ENCODE peak calls at places on chromosomes 5 and 9, in ten cellular contexts. L is epithelial cell of esophagus, V is lower leg skin, M is fibroblast of lung, C is foreskin fibroblast, E is OCI-LY7, W is dorsolateral prefrontal cortex, R is cardiac fibroblast, U is astrocyte, H is MM.1S. B is an unnamed sample.

GRCh38 chr5:137858223-137858916 is 9.3 kb upstream of the MYOT start:
- DNase-seq in L (peak), C (peak), H (peak), W (no peak), E (no peak), U (peak), M (peak), V (no peak), R (peak), B (no peak)

GRCh38 chr5:109365653-109366052 is 44.1 kb downstream of the PJA2 start:
- DNase-seq in M (peak), L (no peak), H (no peak), R (no peak), U (no peak), E (no peak), V (no peak), C (peak), W (no peak), B (no peak)

GRCh38 chr5:56326116-56326515 is 93.0 kb upstream of the ANKRD55 start:
- DNase-seq in H (no peak), C (no peak), U (no peak), M (no peak), R (no peak), V (no peak), E (no peak), W (no peak), L (no peak), B (no peak)

GRCh38 chr9:127884427-127884911 is 7.0 kb upstream of the AK1 start:
- DNase-seq in V (no peak), C (peak), L (no peak), U (no peak), H (no peak), W (no peak), R (no peak), E (no peak), M (no peak), B (no peak)

GRCh38 chr5:115774684-115775083 is 41.8 kb downstream of the CDO1 start:
- DNase-seq in U (no peak), L (no peak), R (no peak), V (peak), W (no peak), M (no peak), H (no peak), C (no peak), E (no peak), B (no peak)

GRCh38 chr5:88613051-88613450 is 269.9 kb downstream of the MEF2C start:
- DNase-seq in U (no peak), R (no peak), V (no peak), W (no peak), L (no peak), M (no peak), C (no peak), H (no peak), E (no peak), B (no peak)

GRCh38 chr5:127386557-127386956 is 96.0 kb downstream of the MEGF10 start:
- DNase-seq in H (no peak), L (peak), R (peak), E (no peak), C (peak), U (peak), W (no peak), V (no peak), M (peak), B (no peak)

GRCh38 chr9:77440057-77440456 is 208.1 kb downstream of the GNA14 start:
- DNase-seq in M (peak), E (no peak), L (no peak), U (peak), H (no peak), R (peak), W (no peak), C (peak), V (no peak), B (no peak)

GRCh38 chr5:176750144-176750543 is 60.2 kb upstream of the UNC5A start:
- DNase-seq in C (no peak), H (no peak), E (no peak), L (no peak), W (no peak), M (no peak), U (no peak), V (no peak), R (no peak), B (no peak)

GRCh38 chr9:33893861-33894260 is 76.9 kb downstream of the UBE2R2 start:
- DNase-seq in H (no peak), C (no peak), L (no peak), R (no peak), V (no peak), W (no peak), M (no peak), E (no peak), U (no peak), B (no peak)

GRCh38 chr9:136587145-136587943 is 41.5 kb upstream of the NOTCH1 start:
- DNase-seq in W (no peak), H (no peak), E (no peak), U (no peak), R (peak), L (no peak), C (peak), V (peak), M (peak), B (no peak)

GRCh38 chr9:14260101-14260500 is 53.8 kb downstream of the NFIB start:
- DNase-seq in U (no peak), L (peak), W (no peak), R (no peak), C (peak), V (no peak), M (peak), H (no peak), E (no peak), B (no peak)

GRCh38 chr5:116418016-116418415 is 156.6 kb downstream of the SEMA6A start:
- DNase-seq in L (no peak), W (no peak), U (no peak), V (no peak), M (no peak), R (no peak), C (no peak), E (no peak), H (no peak), B (no peak)

GRCh38 chr5:82419559-82420332 is 141.6 kb upstream of the RPS23 start:
- DNase-seq in R (no peak), W (no peak), M (no peak), U (no peak), C (no peak), V (no peak), H (no peak), E (no peak), L (no peak), B (no peak)

GRCh38 chr5:39427225-39427624 is 2.4 kb upstream of the DAB2 start:
- DNase-seq in L (no peak), W (no peak), C (peak), M (peak), H (no peak), R (peak), V (no peak), U (peak), E (no peak), B (no peak)

GRCh38 chr9:114046876-114047275 is 31.2 kb downstream of the AMBP start:
- DNase-seq in M (peak), W (no peak), R (peak), L (peak), C (peak), U (no peak), H (no peak), E (no peak), V (no peak), B (no peak)

GRCh38 chr9:127496974-127497373 is 45.7 kb downstream of the LRSAM1 start:
- DNase-seq in E (no peak), U (no peak), L (no peak), V (no peak), C (peak), H (no peak), W (no peak), R (no peak), M (no peak), B (no peak)

GRCh38 chr9:14347408-14348224 is 33.7 kb upstream of the NFIB start:
- DNase-seq in U (no peak), C (peak), W (peak), V (no peak), E (no peak), M (peak), L (peak), H (no peak), R (peak), B (no peak)

GRCh38 chr5:36398137-36398536 is 96.4 kb upstream of the RANBP3L start:
- DNase-seq in R (peak), W (no peak), H (no peak), E (peak), L (peak), C (peak), U (peak), V (no peak), M (peak), B (no peak)

GRCh38 chr5:2910401-2911175 is 159.1 kb upstream of the IRX2 start:
- DNase-seq in H (no peak), C (no peak), L (no peak), E (no peak), M (no peak), V (no peak), W (no peak), R (no peak), U (no peak), B (no peak)

GRCh38 chr5:41961736-41962135 is 36.7 kb downstream of the FBXO4 start:
- DNase-seq in V (no peak), M (no peak), L (no peak), E (no peak), R (no peak), H (no peak), U (no peak), C (no peak), W (no peak), B (no peak)

GRCh38 chr5:170523129-170523497 is 19.3 kb downstream of the KCNIP1 start:
- DNase-seq in M (no peak), E (no peak), H (no peak), V (no peak), R (peak), U (peak), C (no peak), W (peak), L (no peak), B (no peak)

GRCh38 chr5:105931782-105932489 is 1738.8 kb downstream of the EFNA5 start:
- DNase-seq in M (peak), C (peak), R (peak), W (no peak), L (no peak), H (no peak), U (peak), V (no peak), E (no peak), B (no peak)

DNA sequence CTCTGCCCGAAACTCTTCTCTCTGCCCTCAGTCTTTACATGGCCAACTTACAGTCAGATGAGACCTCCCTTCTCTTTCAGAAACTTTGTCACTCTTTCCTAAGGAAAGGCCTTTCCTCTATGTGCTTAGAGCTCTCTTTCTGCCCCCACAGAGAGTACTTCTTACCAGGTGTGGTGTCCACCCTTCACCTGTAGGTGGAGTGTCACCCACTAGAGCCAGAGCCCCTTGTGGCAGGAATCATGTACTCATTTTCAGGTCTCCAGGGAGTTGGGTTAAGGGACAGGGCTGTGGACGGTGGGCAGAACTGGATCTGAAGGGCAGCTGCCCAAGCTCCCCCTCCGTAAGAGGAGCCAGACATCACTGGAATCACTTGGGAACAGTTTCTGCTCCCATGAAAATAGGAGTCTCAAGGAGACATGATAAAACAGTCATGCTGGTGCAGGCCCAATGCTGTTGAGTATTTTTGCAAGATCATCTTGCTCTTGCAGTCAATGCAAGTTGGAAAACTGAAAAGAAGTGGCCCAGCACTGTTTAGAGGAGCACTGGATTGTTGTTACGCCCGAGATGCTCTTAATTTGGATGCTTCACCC is 436.7 kb downstream of the ZSWIM6 start:
- DNase-seq in V (no peak), C (peak), U (no peak), H (peak), R (no peak), L (peak), M (no peak), W (no peak), E (peak), B (no peak)
- TF ChIP-seq CTCF in V (no peak), C (peak), U (peak), H (peak), R (peak), L (peak), M (peak), W (no peak), E (peak), B (no peak)

GRCh38 chr5:31620071-31620470 is 18.9 kb upstream of the PDZD2 start:
- DNase-seq in R (no peak), E (no peak), C (no peak), M (no peak), W (no peak), H (no peak), U (no peak), L (no peak), V (no peak), B (no peak)

GRCh38 chr5:31617867-31618266 is 21.1 kb upstream of the PDZD2 start:
- DNase-seq in U (no peak), L (no peak), W (no peak), H (no peak), E (no peak), R (no peak), M (no peak), C (no peak), V (no peak), B (no peak)

GRCh38 chr5:31611002-31611401 is 27.9 kb upstream of the PDZD2 start:
- DNase-seq in U (no peak), M (no peak), V (no peak), E (no peak), R (no peak), L (no peak), W (no peak), H (no peak), C (no peak), B (no peak)

DNA sequence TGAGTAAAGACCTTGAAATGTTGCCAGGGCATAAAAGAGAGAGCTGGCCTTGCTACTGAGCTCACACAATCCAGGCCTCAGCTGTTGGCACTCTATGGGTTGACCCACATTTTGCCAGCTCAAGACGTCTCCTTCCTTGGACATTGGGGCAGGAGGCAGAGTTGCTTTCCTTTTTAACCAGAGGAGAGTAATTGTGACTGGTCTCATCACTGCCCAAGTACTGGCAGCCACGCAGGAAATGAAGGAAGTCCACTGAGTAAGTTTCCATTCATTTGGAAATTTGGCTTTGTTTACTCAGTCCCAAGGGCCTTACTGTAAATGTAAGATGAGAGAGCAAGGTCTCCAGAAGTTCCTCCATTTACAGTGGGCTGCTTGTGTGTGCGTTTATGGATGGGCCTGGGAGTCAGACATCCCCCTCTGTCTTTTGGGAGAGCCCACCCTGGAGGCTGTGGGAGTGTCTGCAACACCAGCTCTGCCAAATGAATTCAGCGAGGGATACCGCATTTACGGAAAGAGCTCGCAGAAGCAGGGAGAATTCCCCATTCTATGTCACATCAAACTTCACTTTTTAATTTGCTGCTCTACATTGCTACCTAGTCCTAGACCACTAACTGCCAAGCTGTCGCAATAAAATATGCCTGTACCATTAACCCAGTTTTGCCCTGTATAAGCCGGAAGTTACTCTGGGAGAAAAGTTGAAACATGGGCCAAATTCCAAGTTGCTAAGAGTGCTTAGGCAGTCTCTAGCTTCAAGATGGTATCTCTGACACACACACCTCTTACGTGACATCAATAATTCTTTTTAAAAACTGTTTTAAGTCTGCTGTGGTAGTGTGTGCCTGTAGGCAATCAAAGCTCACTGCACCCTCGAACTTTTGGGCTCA is 24.5 kb upstream of the PDZD2 start:
- DNase-seq in E (no peak), U (peak), M (no peak), C (no peak), H (no peak), W (no peak), L (no peak), R (peak), V (no peak), B (no peak)
- TF ChIP-seq CTCF in E (no peak), U (no peak), M (no peak), C (no peak), H (no peak), W (no peak), L (no peak), R (no peak), V (no peak), B (no peak)

GRCh38 chr5:31854625-31855526 is 215.9 kb downstream of the PDZD2 start:
- DNase-seq in H (no peak), W (peak), E (no peak), C (peak), R (peak), V (peak), L (peak), M (peak), U (peak), B (peak)
- TF ChIP-seq CTCF in H (no peak), W (peak), E (no peak), C (peak), R (peak), V (no peak), L (peak), M (no peak), U (peak), B (no peak)

GRCh38 chr5:67455987-67456386 is 259.4 kb upstream of the CD180 start:
- DNase-seq in V (no peak), U (no peak), E (no peak), C (no peak), M (no peak), L (no peak), W (no peak), R (no peak), H (no peak), B (no peak)
- TF ChIP-seq CTCF in V (no peak), U (no peak), E (no peak), C (no peak), M (no peak), L (no peak), W (no peak), R (no peak), H (no peak), B (no peak)

GRCh38 chr5:80098951-80099350 is 63.8 kb downstream of the THBS4 start:
- DNase-seq in E (no peak), H (no peak), L (no peak), W (no peak), U (no peak), M (no peak), R (no peak), C (no peak), V (no peak), B (no peak)
- TF ChIP-seq CTCF in E (no peak), H (no peak), L (no peak), W (no peak), U (no peak), M (no peak), R (no peak), C (no peak), V (no peak), B (no peak)

DNA sequence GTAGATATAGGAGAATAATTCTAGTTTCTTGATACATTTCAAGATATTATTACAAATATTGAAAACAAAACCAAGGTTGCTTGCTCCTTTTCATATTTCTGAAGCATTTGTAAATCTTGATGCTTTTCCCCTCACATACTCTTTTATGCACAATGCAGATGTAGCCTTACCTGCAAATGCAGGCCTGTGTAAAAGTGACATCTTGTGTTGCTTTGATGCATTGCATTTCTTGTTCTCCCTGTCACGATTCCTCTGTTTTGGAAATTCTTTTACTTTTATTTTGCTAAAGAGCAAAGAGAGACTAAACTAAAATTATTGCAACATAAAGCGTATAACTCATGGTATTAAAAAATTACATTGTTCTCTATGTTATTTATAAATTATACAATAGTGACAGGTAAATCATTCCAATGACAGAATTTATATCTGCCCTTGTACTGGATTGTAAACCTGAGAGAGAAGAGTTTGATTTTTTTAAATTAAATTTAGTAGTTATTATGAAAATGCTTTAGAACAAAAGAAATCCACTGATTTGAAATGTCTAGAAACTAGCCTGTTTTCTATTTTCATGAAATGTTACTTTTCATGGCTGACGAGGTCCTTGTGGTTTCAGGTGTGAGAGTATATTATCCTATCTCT is 970.0 kb downstream of the MAT2B start:
- DNase-seq in M (peak), U (peak), C (peak), W (no peak), R (peak), L (peak), V (no peak), E (peak), H (peak), B (no peak)
- TF ChIP-seq CTCF in M (peak), U (peak), C (no peak), W (peak), R (peak), L (peak), V (no peak), E (peak), H (peak), B (no peak)

DNA sequence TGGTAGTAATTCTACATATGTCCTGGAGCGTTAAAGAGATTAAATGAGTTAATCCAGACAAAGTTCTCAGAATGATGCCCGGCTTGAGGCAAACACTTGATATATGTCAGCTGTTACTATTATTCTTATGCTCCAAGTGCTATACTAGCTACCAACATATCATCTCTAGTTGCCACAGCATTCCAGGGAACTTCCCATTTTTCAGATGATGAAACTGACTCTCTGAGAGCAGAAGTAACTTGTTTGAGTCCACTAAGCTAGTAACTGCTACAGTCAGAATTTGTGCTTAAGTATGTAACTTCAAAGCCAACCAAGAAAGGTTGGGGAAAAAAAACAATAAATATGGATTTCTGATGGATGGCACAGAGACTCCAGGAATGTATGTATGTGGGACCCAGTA is 98.1 kb downstream of the CDK5RAP2 start:
- DNase-seq in R (no peak), H (no peak), U (no peak), M (no peak), C (no peak), L (no peak), E (no peak), W (no peak), V (no peak), B (no peak)
- TF ChIP-seq CTCF in R (no peak), H (no peak), U (no peak), M (no peak), C (no peak), L (no peak), E (no peak), W (no peak), V (no peak), B (no peak)

DNA sequence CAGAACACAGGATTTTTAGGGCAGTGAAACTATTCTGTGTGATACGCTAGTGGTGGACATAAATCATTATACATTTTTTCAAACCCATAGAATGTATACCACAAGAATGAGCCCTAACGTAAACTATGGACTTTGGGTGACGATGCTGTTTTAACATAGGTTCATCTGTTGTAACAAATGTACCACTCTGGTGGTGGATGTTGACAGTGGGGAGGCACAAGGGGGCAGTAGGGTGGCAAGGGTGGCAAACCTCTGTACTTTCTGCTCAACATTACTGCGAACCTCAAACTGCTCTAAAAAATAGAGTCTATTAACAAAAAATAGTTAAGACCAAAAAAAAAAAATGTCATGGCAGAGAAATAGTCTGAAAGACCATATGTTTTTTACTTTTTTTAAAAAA is 9.1 kb upstream of the MVB12B start:
- DNase-seq in V (no peak), E (no peak), L (peak), M (peak), R (no peak), U (no peak), W (no peak), C (peak), H (no peak), B (no peak)
- TF ChIP-seq CTCF in V (no peak), E (peak), L (peak), M (peak), R (no peak), U (no peak), W (peak), C (peak), H (peak), B (no peak)

GRCh38 chr9:4750021-4750673 is 9.1 kb upstream of the AK3 start:
- DNase-seq in H (peak), W (no peak), V (no peak), M (peak), U (peak), E (peak), R (peak), C (peak), L (peak), B (no peak)
- TF ChIP-seq CTCF in H (peak), W (peak), V (peak), M (peak), U (peak), E (peak), R (peak), C (peak), L (peak), B (no peak)

B was measured in omental fat pad.